ENCODE peak calls at places on chromosomes 16 and 17, in four cellular contexts. S is hypothalamus, A is NCI-H1417, O is endothelial cell of umbilical vein. U is an unnamed sample.

GRCh38 chr17:21368545-21369246 is 7.5 kb upstream of the KCNJ12 start:
- DNase-seq in S (no peak), A (no peak), O (no peak), U (no peak)

GRCh38 chr16:3074860-3075545 is 9.6 kb downstream of the IL32 start:
- DNase-seq in S (no peak), A (no peak), O (no peak), U (peak; percentile 41)

GRCh38 chr17:34842235-34842634 is 119.0 kb downstream of the CCT6B start:
- DNase-seq in S (no peak), A (no peak), O (no peak), U (no peak)

GRCh38 chr16:11706180-11706742 is 36.4 kb downstream of the TXNDC11 start:
- DNase-seq in S (no peak), A (no peak), O (no peak), U (no peak)

GRCh38 chr17:40374965-40375498 is 10.5 kb upstream of the GJD3 start:
- DNase-seq in S (no peak), A (no peak), O (no peak), U (no peak)

GRCh38 chr16:64882385-64882784 is 239.5 kb downstream of the CDH11 start:
- DNase-seq in S (no peak), A (no peak), O (no peak), U (no peak)

GRCh38 chr16:60788631-60789030 is 1247.6 kb downstream of the CDH8 start:
- DNase-seq in S (no peak), A (no peak), O (no peak), U (no peak)

GRCh38 chr17:47235923-47236322 is 17.7 kb upstream of the ITGB3 start:
- DNase-seq in S (no peak), A (no peak), O (no peak), U (no peak)

GRCh38 chr16:21001262-21001661 is 100.7 kb downstream of the LYRM1 start:
- DNase-seq in S (no peak), A (peak; percentile 2), O (peak; percentile 27), U (no peak)

GRCh38 chr17:46063239-46063638 is 64.2 kb downstream of the STH start:
- DNase-seq in S (no peak), A (no peak), O (no peak), U (no peak)

GRCh38 chr16:4391635-4392381 is 20.2 kb downstream of the VASN start:
- DNase-seq in S (no peak), A (peak; percentile 44), O (no peak), U (no peak)

GRCh38 chr17:64196626-64197025 is 66.4 kb downstream of the TEX2 start:
- DNase-seq in S (no peak), A (no peak), O (no peak), U (no peak)

GRCh38 chr17:74408262-74408661 is 23.6 kb upstream of the GPRC5C start:
- DNase-seq in S (no peak), A (peak; percentile 67), O (no peak), U (no peak)

GRCh38 chr17:4565209-4566141 is 5.1 kb upstream of the GGT6 start:
- DNase-seq in S (no peak), A (peak; percentile 82), O (peak; percentile 70), U (no peak)

GRCh38 chr17:31579265-31579664 is 187.8 kb downstream of the RAB11FIP4 start:
- DNase-seq in S (no peak), A (peak; percentile 81), O (peak; percentile 70), U (no peak)

GRCh38 chr16:71440669-71441347 is 1.0 kb downstream of the TLE7 start:
- DNase-seq in S (no peak), A (no peak), O (no peak), U (no peak)

GRCh38 chr16:81629032-81629802 is 149.9 kb upstream of the PLCG2 start:
- DNase-seq in S (no peak), A (no peak), O (no peak), U (no peak)

GRCh38 chr16:81632392-81633146 is 146.5 kb upstream of the PLCG2 start:
- DNase-seq in S (no peak), A (no peak), O (peak; percentile 83), U (no peak)

GRCh38 chr16:56312556-56312955 is 112.8 kb downstream of the AMFR start:
- DNase-seq in S (no peak), A (no peak), O (no peak), U (no peak)

GRCh38 chr16:85460983-85461813 is 151.9 kb upstream of the GSE1 start:
- DNase-seq in S (no peak), A (peak; percentile 94), O (no peak), U (no peak)

GRCh38 chr16:81843243-81843582 is 64.1 kb downstream of the PLCG2 start:
- DNase-seq in S (no peak), A (no peak), O (no peak), U (no peak)

GRCh38 chr17:4199818-4200402 is 56.9 kb downstream of the CYB5D2 start:
- DNase-seq in S (no peak), A (peak; percentile 50), O (peak; percentile 45), U (no peak)

GRCh38 chr16:67177743-67178699 is 5.7 kb downstream of the MATCAP1 start:
- DNase-seq in S (no peak), A (peak; percentile 93), O (peak; percentile 42), U (no peak)

GRCh38 chr16:86570542-86571196 is 4.0 kb downstream of the FOXC2 start:
- DNase-seq in S (no peak), A (no peak), O (no peak), U (no peak)

GRCh38 chr17:80204626-80205468 is 15.3 kb downstream of the SGSH start:
- DNase-seq in S (no peak), A (no peak), O (no peak), U (no peak)

GRCh38 chr16:19884021-19884485 is 595 bp downstream of the GPRC5B start:
- DNase-seq in S (no peak), A (peak; percentile 76), O (peak; percentile 15), U (no peak)

GRCh38 chr17:83053779-83054451 is 25.5 kb upstream of the METRNL start:
- DNase-seq in S (no peak), A (no peak), O (no peak), U (peak; percentile 21)

GRCh38 chr17:6393368-6393952 is 41.5 kb downstream of the AIPL1 start:
- DNase-seq in S (no peak), A (peak; percentile 90), O (no peak), U (no peak)

GRCh38 chr16:24052466-24053324 is 203.4 kb upstream of the CACNG3 start:
- DNase-seq in S (no peak), A (no peak), O (no peak), U (no peak)

GRCh38 chr16:72198021-72198420 is 26.1 kb upstream of the PMFBP1 start:
- DNase-seq in S (peak; percentile 17), A (peak; percentile 93), O (peak; percentile 59), U (no peak)

GRCh38 chr17:75619506-75620431 is 13.5 kb upstream of the SMIM5 start:
- DNase-seq in S (no peak), A (peak; percentile 13), O (peak; percentile 32), U (no peak)

U was measured in activated B cell treated with CpG ODN at 0.5 μM for 24 hours.